ENCODE peak calls at places on chromosomes 6 and 20, in five cellular contexts. N is IMR-90, Z is SK-N-SH, X is PC-3, G is GM23248. A is an unnamed sample. For H4K20me1, the result is how much of the 10 kb centered on the place peaks cover.

GRCh38 chr20:14067631-14068030 is 72.3 kb downstream of the MACROD2 start:
- DNase-seq in G (peak), X (peak), N (no peak), Z (no peak), A (no peak)

GRCh38 chr6:135522975-135523692 is 25.6 kb upstream of the AHI1 start:
- DNase-seq in G (peak), Z (no peak), X (peak), N (peak), A (no peak)

GRCh38 chr6:170096803-170097504 is 193.9 kb downstream of the DLL1 start:
- DNase-seq in X (no peak), N (no peak), G (no peak), Z (no peak), A (no peak)

GRCh38 chr20:62044671-62045070 is 21.0 kb downstream of the TAF4 start:
- DNase-seq in N (no peak), Z (no peak), G (no peak), X (no peak), A (no peak)

GRCh38 chr6:114247101-114247500 is 95.7 kb downstream of the HS3ST5 start:
- DNase-seq in N (no peak), G (no peak), X (no peak), Z (no peak), A (no peak)

GRCh38 chr6:166836785-166837718 is 119.3 kb downstream of the RNASET2 start:
- DNase-seq in X (no peak), G (no peak), N (no peak), Z (no peak), A (no peak)

GRCh38 chr20:50694379-50695143 is 3.2 kb upstream of the RIPOR3 start:
- DNase-seq in G (peak), X (peak), N (peak), Z (no peak), A (no peak)

GRCh38 chr6:136994782-136995181 is 50.0 kb downstream of the IL20RA start:
- DNase-seq in X (peak), Z (no peak), G (no peak), N (no peak), A (no peak)

GRCh38 chr6:16929814-16930213 is 168.6 kb upstream of the ATXN1 start:
- DNase-seq in Z (no peak), N (peak), G (peak), X (peak), A (no peak)

GRCh38 chr6:139977887-139978332 is 603.5 kb upstream of the CITED2 start:
- DNase-seq in Z (no peak), X (peak), G (peak), N (peak), A (no peak)

GRCh38 chr20:31567380-31567720 is 37.7 kb upstream of the ID1 start:
- DNase-seq in G (no peak), N (no peak), X (no peak), Z (no peak), A (no peak)
- H4K20me1 ChIP-seq in G (under half), N (under half), X (under half), Z (under half), A (under half)

GRCh38 chr20:36591854-36592641 is 13.5 kb upstream of the RAB5IF start:
- DNase-seq in G (peak), N (peak), Z (peak), X (peak), A (peak)
- H4K20me1 ChIP-seq in G (under half), N (under half), Z (under half), X (under half), A (under half)

DNA sequence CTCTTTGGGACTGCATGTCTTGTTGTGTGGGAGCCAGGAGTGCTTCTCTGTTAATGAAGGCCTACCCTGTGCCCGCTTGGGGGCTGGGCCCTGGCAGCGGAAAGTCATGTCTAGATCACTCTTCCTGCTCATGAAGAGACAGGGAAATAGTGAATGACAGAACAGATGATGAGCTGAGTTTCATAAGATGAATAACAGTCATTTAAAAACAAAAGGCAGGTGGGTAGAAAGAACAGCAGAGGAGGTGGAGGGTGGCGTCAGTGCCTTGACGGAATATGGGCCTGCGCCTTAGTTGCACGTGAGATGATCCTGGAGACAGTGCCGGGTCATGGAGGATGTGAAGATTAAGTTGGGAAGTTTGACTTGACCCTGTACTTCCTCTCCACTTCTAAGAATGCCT is 85.5 kb downstream of the ARID1B start:
- DNase-seq in X (no peak), Z (no peak), N (no peak), G (no peak), A (no peak)
- H4K20me1 ChIP-seq in X (under half), Z (half or more), N (half or more), G (under half), A (half or more)

DNA sequence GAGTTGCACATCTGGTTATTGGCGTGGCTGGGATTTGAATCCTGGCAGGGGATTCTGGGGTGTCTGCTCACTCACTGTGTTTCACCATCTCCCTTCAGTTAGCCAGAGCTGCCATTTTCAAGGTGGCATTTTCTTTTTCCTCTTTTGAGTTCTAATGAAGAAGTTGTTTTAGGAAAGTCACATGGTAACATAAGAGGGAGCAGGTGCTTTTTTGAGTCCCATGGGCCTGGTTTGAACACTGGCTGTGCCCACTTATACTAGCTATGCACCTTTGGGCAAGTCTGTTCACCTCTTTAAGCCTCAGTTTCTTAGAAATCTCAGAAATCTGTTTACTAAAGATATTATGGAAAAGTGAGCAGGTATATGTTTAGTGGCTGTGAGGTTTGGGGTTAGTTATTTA is 39.6 kb downstream of the ANKS1A start:
- DNase-seq in Z (no peak), G (no peak), N (no peak), X (no peak), A (no peak)
- H4K20me1 ChIP-seq in Z (under half), G (under half), N (under half), X (under half), A (half or more)

GRCh38 chr6:154752015-154752414 is 18.8 kb downstream of the SCAF8 start:
- DNase-seq in G (no peak), X (no peak), Z (no peak), N (no peak), A (no peak)
- H4K20me1 ChIP-seq in G (half or more), X (half or more), Z (half or more), N (half or more), A (half or more)

DNA sequence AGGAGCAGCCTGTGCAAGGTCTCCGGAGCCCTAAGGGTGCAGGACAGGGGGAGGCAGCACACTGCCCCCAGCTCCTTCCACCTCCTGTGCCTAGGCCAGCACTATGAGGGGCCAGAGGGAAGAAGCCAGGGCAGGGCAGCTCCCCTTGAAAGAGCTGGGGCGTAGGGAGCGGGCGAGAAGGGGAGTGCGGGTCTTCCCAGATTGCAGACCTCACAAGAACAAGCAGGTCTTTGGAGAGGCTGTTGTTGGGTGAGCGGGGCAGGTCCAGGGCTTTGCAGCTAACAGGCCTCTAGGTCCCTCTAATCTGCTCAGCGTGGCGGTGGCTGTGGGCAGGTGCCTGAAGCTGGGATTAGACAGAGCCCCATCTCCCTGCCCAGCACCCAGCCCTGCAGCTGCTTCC is 22.4 kb upstream of the CST1 start:
- DNase-seq in N (no peak), Z (no peak), G (no peak), X (no peak), A (no peak)
- H4K20me1 ChIP-seq in N (under half), Z (under half), G (under half), X (under half), A (under half)

GRCh38 chr20:48802216-48802615 is 25.6 kb downstream of the PREX1 start:
- DNase-seq in G (no peak), X (no peak), Z (no peak), N (no peak), A (no peak)
- H4K20me1 ChIP-seq in G (under half), X (under half), Z (under half), N (under half), A (under half)